ENCODE peak calls at places on chromosomes 7 and 10, in eight cellular contexts. One of them, this sample, is unnamed.

GRCh38 chr10:86197166-86197790 is 169.3 kb downstream of the GRID1 start:
- DNase-seq in hepatic stellate cell: no peak
- DNase-seq in GM23248: no peak
- DNase-seq in NCI-H774: no peak
- DNase-seq in activated T-helper 1 cell treated with Interleukin-2 at 50 U/mL for 16 hours: no peak
- DNase-seq in ELR: no peak
- DNase-seq in ureter: no peak
- DNase-seq in activated CD4-positive, alpha-beta T cell treated with anti-CD3 and anti-CD28 coated beads for 4 hours: no peak
- DNase-seq in this sample: no peak

GRCh38 chr10:35451103-35452016 is 115.1 kb downstream of the CCNY start:
- DNase-seq in hepatic stellate cell: peak
- DNase-seq in ELR: no peak
- DNase-seq in ureter: no peak
- DNase-seq in activated T-helper 1 cell treated with Interleukin-2 at 50 U/mL for 16 hours: no peak
- DNase-seq in GM23248: peak
- DNase-seq in NCI-H774: no peak
- DNase-seq in activated CD4-positive, alpha-beta T cell treated with anti-CD3 and anti-CD28 coated beads for 4 hours: no peak
- DNase-seq in this sample: no peak

GRCh38 chr7:97731736-97732370 is at the start of gene TAC1:
- DNase-seq in NCI-H774: no peak
- DNase-seq in GM23248: peak
- DNase-seq in activated T-helper 1 cell treated with Interleukin-2 at 50 U/mL for 16 hours: no peak
- DNase-seq in activated CD4-positive, alpha-beta T cell treated with anti-CD3 and anti-CD28 coated beads for 4 hours: no peak
- DNase-seq in ELR: no peak
- DNase-seq in ureter: no peak
- DNase-seq in hepatic stellate cell: no peak
- DNase-seq in this sample: no peak

GRCh38 chr10:130924138-130924819 is 387.2 kb downstream of the TCERG1L start:
- DNase-seq in activated T-helper 1 cell treated with Interleukin-2 at 50 U/mL for 16 hours: no peak
- DNase-seq in GM23248: no peak
- DNase-seq in NCI-H774: no peak
- DNase-seq in ureter: peak
- DNase-seq in ELR: no peak
- DNase-seq in hepatic stellate cell: no peak
- DNase-seq in activated CD4-positive, alpha-beta T cell treated with anti-CD3 and anti-CD28 coated beads for 4 hours: no peak
- DNase-seq in this sample: no peak

GRCh38 chr7:67962863-67963262 is 966.2 kb downstream of the TYW1 start:
- DNase-seq in GM23248: no peak
- DNase-seq in activated CD4-positive, alpha-beta T cell treated with anti-CD3 and anti-CD28 coated beads for 4 hours: no peak
- DNase-seq in ELR: no peak
- DNase-seq in activated T-helper 1 cell treated with Interleukin-2 at 50 U/mL for 16 hours: no peak
- DNase-seq in hepatic stellate cell: no peak
- DNase-seq in ureter: no peak
- DNase-seq in NCI-H774: no peak
- DNase-seq in this sample: no peak

GRCh38 chr10:77104459-77104980 is 533.1 kb downstream of the KCNMA1 start:
- DNase-seq in ureter: peak
- DNase-seq in activated CD4-positive, alpha-beta T cell treated with anti-CD3 and anti-CD28 coated beads for 4 hours: no peak
- DNase-seq in ELR: peak
- DNase-seq in activated T-helper 1 cell treated with Interleukin-2 at 50 U/mL for 16 hours: no peak
- DNase-seq in GM23248: peak
- DNase-seq in NCI-H774: no peak
- DNase-seq in hepatic stellate cell: peak
- DNase-seq in this sample: peak

GRCh38 chr10:69316313-69317059 is 38.2 kb downstream of the HK1 start:
- DNase-seq in hepatic stellate cell: peak
- DNase-seq in GM23248: peak
- DNase-seq in NCI-H774: no peak
- DNase-seq in activated T-helper 1 cell treated with Interleukin-2 at 50 U/mL for 16 hours: no peak
- DNase-seq in activated CD4-positive, alpha-beta T cell treated with anti-CD3 and anti-CD28 coated beads for 4 hours: no peak
- DNase-seq in ELR: peak
- DNase-seq in ureter: no peak
- DNase-seq in this sample: no peak

GRCh38 chr7:20798081-20798693 is 11.5 kb upstream of the SP8 start:
- DNase-seq in ureter: no peak
- DNase-seq in activated CD4-positive, alpha-beta T cell treated with anti-CD3 and anti-CD28 coated beads for 4 hours: no peak
- DNase-seq in hepatic stellate cell: peak
- DNase-seq in ELR: peak
- DNase-seq in GM23248: peak
- DNase-seq in NCI-H774: peak
- DNase-seq in activated T-helper 1 cell treated with Interleukin-2 at 50 U/mL for 16 hours: no peak
- DNase-seq in this sample: peak

GRCh38 chr10:59285848-59286247 is 76.5 kb downstream of the FAM13C start:
- DNase-seq in activated CD4-positive, alpha-beta T cell treated with anti-CD3 and anti-CD28 coated beads for 4 hours: no peak
- DNase-seq in NCI-H774: no peak
- DNase-seq in hepatic stellate cell: no peak
- DNase-seq in GM23248: no peak
- DNase-seq in ELR: no peak
- DNase-seq in activated T-helper 1 cell treated with Interleukin-2 at 50 U/mL for 16 hours: no peak
- DNase-seq in ureter: no peak
- DNase-seq in this sample: peak

GRCh38 chr10:120098242-120098930 is 205.9 kb downstream of the SEC23IP start:
- DNase-seq in NCI-H774: no peak
- DNase-seq in ELR: no peak
- DNase-seq in activated CD4-positive, alpha-beta T cell treated with anti-CD3 and anti-CD28 coated beads for 4 hours: no peak
- DNase-seq in ureter: no peak
- DNase-seq in GM23248: no peak
- DNase-seq in activated T-helper 1 cell treated with Interleukin-2 at 50 U/mL for 16 hours: no peak
- DNase-seq in hepatic stellate cell: no peak
- DNase-seq in this sample: no peak

GRCh38 chr7:83118347-83119001 is 44.2 kb downstream of the PCLO start:
- DNase-seq in GM23248: no peak
- DNase-seq in NCI-H774: no peak
- DNase-seq in activated T-helper 1 cell treated with Interleukin-2 at 50 U/mL for 16 hours: no peak
- DNase-seq in activated CD4-positive, alpha-beta T cell treated with anti-CD3 and anti-CD28 coated beads for 4 hours: no peak
- DNase-seq in ELR: no peak
- DNase-seq in hepatic stellate cell: no peak
- DNase-seq in ureter: no peak
- DNase-seq in this sample: no peak

GRCh38 chr10:68871731-68872342 is 29.3 kb upstream of the DDX50 start:
- DNase-seq in activated CD4-positive, alpha-beta T cell treated with anti-CD3 and anti-CD28 coated beads for 4 hours: no peak
- DNase-seq in activated T-helper 1 cell treated with Interleukin-2 at 50 U/mL for 16 hours: no peak
- DNase-seq in hepatic stellate cell: no peak
- DNase-seq in NCI-H774: peak
- DNase-seq in ELR: peak
- DNase-seq in ureter: no peak
- DNase-seq in GM23248: peak
- DNase-seq in this sample: no peak

GRCh38 chr10:124560377-124560776 is 98.8 kb downstream of the LHPP start:
- DNase-seq in ureter: peak
- DNase-seq in activated CD4-positive, alpha-beta T cell treated with anti-CD3 and anti-CD28 coated beads for 4 hours: no peak
- DNase-seq in hepatic stellate cell: peak
- DNase-seq in activated T-helper 1 cell treated with Interleukin-2 at 50 U/mL for 16 hours: no peak
- DNase-seq in ELR: peak
- DNase-seq in NCI-H774: no peak
- DNase-seq in GM23248: peak
- DNase-seq in this sample: no peak

GRCh38 chr10:12829796-12830195 is 171.7 kb downstream of the CCDC3 start:
- DNase-seq in activated T-helper 1 cell treated with Interleukin-2 at 50 U/mL for 16 hours: no peak
- DNase-seq in hepatic stellate cell: no peak
- DNase-seq in ELR: no peak
- DNase-seq in NCI-H774: no peak
- DNase-seq in ureter: no peak
- DNase-seq in GM23248: no peak
- DNase-seq in activated CD4-positive, alpha-beta T cell treated with anti-CD3 and anti-CD28 coated beads for 4 hours: no peak
- DNase-seq in this sample: no peak

GRCh38 chr7:139192014-139192706 is 38.9 kb upstream of the UBN2 start:
- DNase-seq in activated T-helper 1 cell treated with Interleukin-2 at 50 U/mL for 16 hours: no peak
- DNase-seq in hepatic stellate cell: no peak
- DNase-seq in ureter: no peak
- DNase-seq in GM23248: peak
- DNase-seq in ELR: no peak
- DNase-seq in NCI-H774: no peak
- DNase-seq in activated CD4-positive, alpha-beta T cell treated with anti-CD3 and anti-CD28 coated beads for 4 hours: no peak
- DNase-seq in this sample: peak

GRCh38 chr10:61662794-61663259 is at the start of gene CABCOCO1:
- DNase-seq in NCI-H774: no peak
- DNase-seq in ELR: peak
- DNase-seq in activated T-helper 1 cell treated with Interleukin-2 at 50 U/mL for 16 hours: no peak
- DNase-seq in hepatic stellate cell: peak
- DNase-seq in activated CD4-positive, alpha-beta T cell treated with anti-CD3 and anti-CD28 coated beads for 4 hours: no peak
- DNase-seq in GM23248: peak
- DNase-seq in ureter: peak
- DNase-seq in this sample: peak

GRCh38 chr7:50798126-50798525 is 15.4 kb upstream of the GRB10 start:
- DNase-seq in GM23248: no peak
- DNase-seq in ELR: no peak
- DNase-seq in ureter: no peak
- DNase-seq in activated CD4-positive, alpha-beta T cell treated with anti-CD3 and anti-CD28 coated beads for 4 hours: no peak
- DNase-seq in hepatic stellate cell: no peak
- DNase-seq in activated T-helper 1 cell treated with Interleukin-2 at 50 U/mL for 16 hours: no peak
- DNase-seq in NCI-H774: no peak
- DNase-seq in this sample: no peak

GRCh38 chr10:100510533-100511308 is 8.9 kb downstream of the SEC31B start:
- DNase-seq in NCI-H774: no peak
- DNase-seq in activated CD4-positive, alpha-beta T cell treated with anti-CD3 and anti-CD28 coated beads for 4 hours: peak
- DNase-seq in ELR: no peak
- DNase-seq in ureter: peak
- DNase-seq in hepatic stellate cell: no peak
- DNase-seq in activated T-helper 1 cell treated with Interleukin-2 at 50 U/mL for 16 hours: peak
- DNase-seq in GM23248: no peak
- DNase-seq in this sample: peak

GRCh38 chr7:87934699-87935372 is 785 bp downstream of the ADAM22 start:
- DNase-seq in hepatic stellate cell: no peak
- DNase-seq in ureter: no peak
- DNase-seq in activated CD4-positive, alpha-beta T cell treated with anti-CD3 and anti-CD28 coated beads for 4 hours: no peak
- DNase-seq in activated T-helper 1 cell treated with Interleukin-2 at 50 U/mL for 16 hours: no peak
- DNase-seq in GM23248: peak
- DNase-seq in NCI-H774: peak
- DNase-seq in ELR: peak
- DNase-seq in this sample: peak

GRCh38 chr7:82926477-82926876 is 236.2 kb downstream of the PCLO start:
- DNase-seq in ELR: no peak
- DNase-seq in ureter: no peak
- DNase-seq in activated CD4-positive, alpha-beta T cell treated with anti-CD3 and anti-CD28 coated beads for 4 hours: no peak
- DNase-seq in activated T-helper 1 cell treated with Interleukin-2 at 50 U/mL for 16 hours: no peak
- DNase-seq in GM23248: no peak
- DNase-seq in NCI-H774: no peak
- DNase-seq in hepatic stellate cell: no peak
- DNase-seq in this sample: no peak

GRCh38 chr10:21167288-21168010 is 270.3 kb upstream of the NEBL start:
- DNase-seq in activated T-helper 1 cell treated with Interleukin-2 at 50 U/mL for 16 hours: no peak
- DNase-seq in ELR: no peak
- DNase-seq in ureter: no peak
- DNase-seq in GM23248: no peak
- DNase-seq in hepatic stellate cell: no peak
- DNase-seq in activated CD4-positive, alpha-beta T cell treated with anti-CD3 and anti-CD28 coated beads for 4 hours: no peak
- DNase-seq in NCI-H774: no peak
- DNase-seq in this sample: no peak

GRCh38 chr7:148625342-148625741 is 34.8 kb downstream of the C7orf33 start:
- DNase-seq in ELR: no peak
- DNase-seq in NCI-H774: no peak
- DNase-seq in ureter: no peak
- DNase-seq in activated T-helper 1 cell treated with Interleukin-2 at 50 U/mL for 16 hours: no peak
- DNase-seq in activated CD4-positive, alpha-beta T cell treated with anti-CD3 and anti-CD28 coated beads for 4 hours: no peak
- DNase-seq in hepatic stellate cell: no peak
- DNase-seq in GM23248: no peak
- DNase-seq in this sample: no peak

GRCh38 chr7:4880218-4880617 is 3.3 kb downstream of the RADIL start:
- DNase-seq in ELR: no peak
- DNase-seq in activated T-helper 1 cell treated with Interleukin-2 at 50 U/mL for 16 hours: no peak
- DNase-seq in hepatic stellate cell: no peak
- DNase-seq in NCI-H774: no peak
- DNase-seq in activated CD4-positive, alpha-beta T cell treated with anti-CD3 and anti-CD28 coated beads for 4 hours: no peak
- DNase-seq in ureter: no peak
- DNase-seq in GM23248: no peak
- DNase-seq in this sample: no peak

GRCh38 chr10:130341325-130341724 is 205.1 kb downstream of the GLRX3 start:
- DNase-seq in NCI-H774: no peak
- DNase-seq in activated T-helper 1 cell treated with Interleukin-2 at 50 U/mL for 16 hours: no peak
- DNase-seq in activated CD4-positive, alpha-beta T cell treated with anti-CD3 and anti-CD28 coated beads for 4 hours: no peak
- DNase-seq in hepatic stellate cell: no peak
- DNase-seq in ureter: no peak
- DNase-seq in ELR: no peak
- DNase-seq in GM23248: no peak
- DNase-seq in this sample: no peak

GRCh38 chr10:125377368-125377767 is 217.0 kb upstream of the CTBP2 start:
- DNase-seq in NCI-H774: no peak
- DNase-seq in activated CD4-positive, alpha-beta T cell treated with anti-CD3 and anti-CD28 coated beads for 4 hours: no peak
- DNase-seq in activated T-helper 1 cell treated with Interleukin-2 at 50 U/mL for 16 hours: no peak
- DNase-seq in ELR: no peak
- DNase-seq in ureter: no peak
- DNase-seq in GM23248: peak
- DNase-seq in hepatic stellate cell: no peak
- DNase-seq in this sample: no peak

GRCh38 chr7:4837814-4838625 is 23.8 kb downstream of the PAPOLB start:
- DNase-seq in hepatic stellate cell: no peak
- DNase-seq in GM23248: no peak
- DNase-seq in ELR: no peak
- DNase-seq in NCI-H774: no peak
- DNase-seq in activated T-helper 1 cell treated with Interleukin-2 at 50 U/mL for 16 hours: no peak
- DNase-seq in activated CD4-positive, alpha-beta T cell treated with anti-CD3 and anti-CD28 coated beads for 4 hours: no peak
- DNase-seq in ureter: no peak
- DNase-seq in this sample: no peak

GRCh38 chr10:62772186-62772950 is 32.2 kb upstream of the ADO start:
- DNase-seq in NCI-H774: no peak
- DNase-seq in activated T-helper 1 cell treated with Interleukin-2 at 50 U/mL for 16 hours: no peak
- DNase-seq in GM23248: peak
- DNase-seq in ureter: no peak
- DNase-seq in hepatic stellate cell: no peak
- DNase-seq in ELR: no peak
- DNase-seq in activated CD4-positive, alpha-beta T cell treated with anti-CD3 and anti-CD28 coated beads for 4 hours: no peak
- DNase-seq in this sample: no peak

GRCh38 chr7:38222481-38223096 is 44.5 kb downstream of the STARD3NL start:
- DNase-seq in ureter: no peak
- DNase-seq in GM23248: peak
- DNase-seq in hepatic stellate cell: peak
- DNase-seq in ELR: peak
- DNase-seq in activated CD4-positive, alpha-beta T cell treated with anti-CD3 and anti-CD28 coated beads for 4 hours: no peak
- DNase-seq in NCI-H774: peak
- DNase-seq in activated T-helper 1 cell treated with Interleukin-2 at 50 U/mL for 16 hours: no peak
- DNase-seq in this sample: peak

GRCh38 chr7:79502151-79502550 is 48.7 kb upstream of the MAGI2 start:
- DNase-seq in activated T-helper 1 cell treated with Interleukin-2 at 50 U/mL for 16 hours: no peak
- DNase-seq in activated CD4-positive, alpha-beta T cell treated with anti-CD3 and anti-CD28 coated beads for 4 hours: no peak
- DNase-seq in GM23248: no peak
- DNase-seq in NCI-H774: no peak
- DNase-seq in ureter: no peak
- DNase-seq in hepatic stellate cell: no peak
- DNase-seq in ELR: no peak
- DNase-seq in this sample: no peak

GRCh38 chr10:14683246-14683645 is 91.5 kb downstream of the FAM107B start:
- DNase-seq in activated CD4-positive, alpha-beta T cell treated with anti-CD3 and anti-CD28 coated beads for 4 hours: no peak
- DNase-seq in NCI-H774: no peak
- DNase-seq in ELR: no peak
- DNase-seq in GM23248: peak
- DNase-seq in ureter: no peak
- DNase-seq in activated T-helper 1 cell treated with Interleukin-2 at 50 U/mL for 16 hours: no peak
- DNase-seq in hepatic stellate cell: no peak
- DNase-seq in this sample: peak

GRCh38 chr7:118877187-118877586 is 652.7 kb downstream of the ANKRD7 start:
- DNase-seq in ureter: no peak
- DNase-seq in GM23248: no peak
- DNase-seq in activated CD4-positive, alpha-beta T cell treated with anti-CD3 and anti-CD28 coated beads for 4 hours: no peak
- DNase-seq in NCI-H774: no peak
- DNase-seq in activated T-helper 1 cell treated with Interleukin-2 at 50 U/mL for 16 hours: no peak
- DNase-seq in ELR: no peak
- DNase-seq in hepatic stellate cell: no peak
- DNase-seq in this sample: no peak

GRCh38 chr10:116694253-116694926 is 48.0 kb downstream of the HSPA12A start:
- DNase-seq in hepatic stellate cell: no peak
- DNase-seq in ELR: no peak
- DNase-seq in ureter: no peak
- DNase-seq in GM23248: no peak
- DNase-seq in activated T-helper 1 cell treated with Interleukin-2 at 50 U/mL for 16 hours: no peak
- DNase-seq in NCI-H774: no peak
- DNase-seq in activated CD4-positive, alpha-beta T cell treated with anti-CD3 and anti-CD28 coated beads for 4 hours: no peak
- DNase-seq in this sample: no peak

This sample was measured in mammary epithelial cell.